ENCODE peak calls at places on chromosomes 7 and 10, in five cellular contexts. O, F, U, V and X are unnamed samples.
A peak's percentile ranks its signal among the peaks of the same experiment; 100 is the strongest.

GRCh38 chr10:112658900-112659328 is 211.9 kb downstream of the VTI1A start:
- DNase-seq in O (peak; percentile 91), F (no peak), U (no peak), V (peak; percentile 24), X (no peak)

GRCh38 chr10:112906945-112907344 is 43.1 kb upstream of the TCF7L2 start:
- DNase-seq in O (no peak), F (no peak), U (no peak), V (no peak), X (no peak)

GRCh38 chr10:8130973-8131911 is 76.8 kb downstream of the GATA3 start:
- DNase-seq in O (peak; percentile 68), F (no peak), U (no peak), V (peak; percentile 25), X (peak; percentile 15)

GRCh38 chr10:127527891-127528290 is 21.2 kb upstream of the NPS start:
- DNase-seq in O (no peak), F (no peak), U (peak; percentile 7), V (no peak), X (no peak)

GRCh38 chr10:6195891-6196290 is 6.8 kb upstream of the PFKFB3 start:
- DNase-seq in O (peak; percentile 28), F (no peak), U (no peak), V (no peak), X (no peak)

GRCh38 chr10:31578181-31578852 is 259.3 kb downstream of the ZEB1 start:
- DNase-seq in O (no peak), F (no peak), U (no peak), V (no peak), X (no peak)

GRCh38 chr10:96568402-96568801 is 18.4 kb downstream of the TM9SF3 start:
- DNase-seq in O (no peak), F (no peak), U (no peak), V (no peak), X (no peak)

GRCh38 chr10:132516771-132517725 is 20.5 kb upstream of the INPP5A start:
- DNase-seq in O (peak; percentile 83), F (peak; percentile 47), U (peak; percentile 97), V (peak; percentile 98), X (peak; percentile 96)

GRCh38 chr7:29464693-29465092 is 98.9 kb upstream of the PRR15 start:
- DNase-seq in O (no peak), F (no peak), U (no peak), V (no peak), X (no peak)
- H3K18ac ChIP-seq in O (no peak overlapping the region), F (no peak overlapping the region), U (no peak overlapping the region), V (no peak overlapping the region), X (no peak overlapping the region)

GRCh38 chr7:151008143-151008510 is 16.2 kb downstream of the ATG9B start:
- DNase-seq in O (no peak), F (no peak), U (peak; percentile 90), V (peak; percentile 54), X (no peak)

GRCh38 chr7:151008511-151009323 is 15.6 kb downstream of the ATG9B start:
- DNase-seq in O (peak; percentile 79), F (peak; percentile 75), U (peak; percentile 90), V (no peak), X (no peak)

GRCh38 chr7:151006590-151007300 is 15.9 kb downstream of the NOS3 start:
- DNase-seq in O (no peak), F (no peak), U (no peak), V (no peak), X (no peak)

GRCh38 chr7:151005566-151005965 is 14.7 kb downstream of the NOS3 start:
- DNase-seq in O (no peak), F (no peak), U (no peak), V (no peak), X (no peak)

GRCh38 chr7:151007469-151007898 is 16.7 kb downstream of the NOS3 start:
- DNase-seq in O (no peak), F (no peak), U (no peak), V (no peak), X (no peak)
- H3K9ac ChIP-seq in O (no peak overlapping the region), F (no peak overlapping the region), U (peak overlapping the region; percentile 57), V (no peak overlapping the region), X (no peak overlapping the region)

DNA sequence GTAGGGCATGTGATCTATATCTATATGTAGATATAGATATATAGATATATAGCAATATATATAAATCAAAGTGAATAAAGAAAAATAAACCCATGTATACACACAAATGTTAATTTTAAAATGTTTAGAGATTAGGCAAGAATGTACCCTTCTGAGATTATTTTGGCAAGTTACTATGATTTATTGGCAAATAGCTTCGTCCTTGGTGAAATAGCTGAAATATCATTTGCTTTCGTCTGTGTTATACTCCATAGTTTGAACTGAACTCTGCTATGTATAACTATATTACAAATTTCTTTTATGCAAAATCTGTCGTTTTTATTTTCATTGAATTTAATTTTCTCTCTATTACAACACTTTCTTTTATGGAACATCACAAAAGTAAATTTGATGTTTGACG is 57.5 kb downstream of the CPED1 start:
- DNase-seq in O (peak; percentile 57), F (no peak), U (no peak), V (no peak), X (no peak)
- H3K18ac ChIP-seq in O (no peak overlapping the region), F (no peak overlapping the region), U (no peak overlapping the region), V (no peak overlapping the region), X (no peak overlapping the region)

DNA sequence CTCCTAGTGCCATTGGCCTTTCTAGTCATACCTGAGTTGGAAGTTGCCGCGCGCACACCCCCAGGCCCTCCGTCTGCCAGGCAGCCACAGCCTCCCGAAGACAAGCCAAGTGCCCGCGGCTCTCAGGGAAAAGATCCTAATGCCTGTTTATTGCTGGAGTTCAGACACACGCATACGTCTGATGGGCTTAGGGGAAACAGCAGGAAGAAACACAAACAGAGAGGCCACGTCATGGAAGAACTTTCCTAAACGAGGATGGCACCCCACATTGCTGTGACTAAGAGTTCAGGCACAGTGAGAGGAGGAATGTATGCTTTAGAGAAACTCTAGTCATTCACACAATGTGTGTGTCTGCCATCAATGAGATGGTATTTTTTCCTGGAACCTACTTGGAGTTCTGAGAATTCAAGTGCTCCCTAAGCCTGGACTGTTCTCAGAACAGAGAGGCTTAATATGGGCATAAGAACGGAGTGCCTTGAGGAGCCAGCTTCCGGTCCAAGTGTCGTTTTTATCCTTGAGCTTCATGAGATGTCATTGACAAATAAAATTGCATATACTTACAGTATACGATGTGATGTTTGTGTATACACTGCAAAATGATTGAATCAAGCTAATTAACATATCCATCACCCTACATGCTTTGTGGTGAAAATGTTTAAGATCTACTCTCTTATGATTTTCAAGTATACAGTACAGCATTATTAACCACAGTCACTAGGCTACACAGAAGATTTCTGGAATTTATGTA is 11.6 kb upstream of the RBP3 start:
- DNase-seq in O (no peak), F (no peak), U (no peak), V (no peak), X (peak; percentile 82)
- H3K9ac ChIP-seq in O (no peak overlapping the region), F (no peak overlapping the region), U (no peak overlapping the region), V (no peak overlapping the region), X (no peak overlapping the region)

GRCh38 chr10:130973127-130973839 is 338.2 kb downstream of the TCERG1L start:
- DNase-seq in O (no peak), F (no peak), U (no peak), V (no peak), X (no peak)
- H3K18ac ChIP-seq in O (no peak overlapping the region), F (no peak overlapping the region), U (no peak overlapping the region), V (no peak overlapping the region), X (no peak overlapping the region)

GRCh38 chr7:104064969-104065387 is 75.5 kb upstream of the RELN start:
- DNase-seq in O (no peak), F (no peak), U (no peak), V (no peak), X (no peak)
- H3K9ac ChIP-seq in O (no peak overlapping the region), F (no peak overlapping the region), U (no peak overlapping the region), V (no peak overlapping the region), X (no peak overlapping the region)

GRCh38 chr7:483656-484364 is 35.8 kb downstream of the PDGFA start:
- DNase-seq in O (no peak), F (no peak), U (no peak), V (no peak), X (no peak)

GRCh38 chr7:489876-490275 is 29.8 kb downstream of the PDGFA start:
- DNase-seq in O (no peak), F (no peak), U (peak; percentile 70), V (no peak), X (no peak)

GRCh38 chr7:484365-485101 is 35.1 kb downstream of the PDGFA start:
- DNase-seq in O (no peak), F (no peak), U (peak; percentile 68), V (no peak), X (no peak)

GRCh38 chr7:485188-486081 is 34.2 kb downstream of the PDGFA start:
- DNase-seq in O (no peak), F (no peak), U (no peak), V (peak; percentile 25), X (peak; percentile 26)

GRCh38 chr7:486216-486743 is 33.4 kb downstream of the PDGFA start:
- DNase-seq in O (no peak), F (no peak), U (no peak), V (no peak), X (no peak)
- H3K18ac ChIP-seq in O (no peak overlapping the region), F (no peak overlapping the region), U (no peak overlapping the region), V (no peak overlapping the region), X (no peak overlapping the region)

GRCh38 chr10:70759769-70760168 is 25.4 kb downstream of the TBATA start:
- DNase-seq in O (no peak), F (no peak), U (peak; percentile 62), V (no peak), X (no peak)

GRCh38 chr10:70760271-70760787 is 24.8 kb downstream of the TBATA start:
- DNase-seq in O (no peak), F (no peak), U (no peak), V (no peak), X (no peak)

GRCh38 chr10:70762441-70763177 is 22.6 kb downstream of the TBATA start:
- DNase-seq in O (no peak), F (no peak), U (no peak), V (no peak), X (no peak)

GRCh38 chr10:70761727-70762350 is 23.3 kb downstream of the TBATA start:
- DNase-seq in O (no peak), F (no peak), U (no peak), V (no peak), X (no peak)

DNA sequence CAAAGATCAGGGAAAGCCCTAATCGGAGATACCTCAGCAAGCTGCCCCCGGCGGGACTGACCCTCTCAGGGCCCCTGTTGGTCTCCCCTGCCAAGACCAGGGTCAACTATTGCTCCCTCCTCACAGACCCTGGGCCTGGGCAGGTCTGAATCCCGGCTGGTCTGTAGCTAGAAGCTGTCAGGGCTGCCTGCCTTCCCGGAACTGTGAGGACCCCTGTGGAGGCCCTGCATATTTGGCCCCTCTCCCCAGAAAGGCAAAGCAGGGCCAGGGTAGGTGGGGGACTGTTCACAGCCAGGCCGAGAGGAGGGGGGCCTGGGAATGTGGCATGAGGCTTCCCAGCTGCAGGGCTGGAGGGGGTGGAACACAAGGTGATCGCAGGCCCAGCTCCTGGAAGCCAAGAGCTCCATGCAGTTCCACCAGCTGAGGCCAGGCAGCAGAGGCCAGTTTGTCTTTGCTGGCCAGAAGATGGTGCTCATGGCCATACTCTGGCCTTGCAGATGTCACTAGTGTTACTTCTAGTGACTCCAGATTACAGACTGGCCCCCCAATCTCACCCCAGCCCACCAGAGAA is 24.1 kb downstream of the TBATA start:
- DNase-seq in O (no peak), F (no peak), U (peak; percentile 84), V (no peak), X (no peak)
- H3K9ac ChIP-seq in O (no peak overlapping the region), F (no peak overlapping the region), U (peak overlapping the region; percentile 48), V (no peak overlapping the region), X (no peak overlapping the region)